ENCODE peak calls at places on chromosomes 12 and 14, in ten cellular contexts. K is cardiac muscle cell; U is COR-L47; A is activated gamma-delta T cell; H is adrenal gland; E is AG10803; T is stimulated activated CD4-positive, alpha-beta T cell treated with anti-CD3 and anti-CD28 coated beads, TNF-alpha, amount 100 ng/mL, for 4 hours; F is effector memory CD8-positive, alpha-beta T cell; S is sigmoid colon; Z is lower lobe of right lung. W is an unnamed sample.

GRCh38 chr12:2294651-2295475 is 242.1 kb downstream of the CACNA1C start:
- DNase-seq in T (no peak), S (peak), H (peak), U (no peak), Z (peak), K (peak), E (peak), A (no peak), F (no peak), W (no peak)

GRCh38 chr12:131093971-131094830 is 140.5 kb downstream of the ADGRD1 start:
- DNase-seq in T (no peak), U (no peak), E (no peak), H (no peak), F (no peak), Z (peak), A (no peak), K (no peak), S (peak), W (peak)

GRCh38 chr12:7060353-7060954 is at the start of gene C1S:
- DNase-seq in S (peak), F (no peak), T (no peak), H (peak), K (peak), U (no peak), E (peak), Z (peak), A (no peak), W (peak)

GRCh38 chr12:52627395-52628110 is 9.2 kb upstream of the KRT73 start:
- DNase-seq in F (no peak), S (no peak), T (no peak), A (no peak), K (no peak), Z (no peak), E (no peak), U (no peak), H (no peak), W (no peak)

GRCh38 chr12:58889557-58889956 is 30.7 kb downstream of the LRIG3 start:
- DNase-seq in F (no peak), Z (no peak), K (no peak), H (no peak), T (no peak), A (no peak), E (no peak), U (no peak), S (no peak), W (no peak)

GRCh38 chr14:95855606-95856005 is 21.0 kb upstream of the TUNAR start:
- DNase-seq in Z (no peak), T (no peak), H (no peak), A (no peak), U (no peak), S (no peak), E (no peak), K (no peak), F (no peak), W (no peak)

GRCh38 chr12:88111074-88111652 is 30.7 kb downstream of the CEP290 start:
- DNase-seq in U (peak), S (no peak), H (no peak), K (peak), Z (no peak), A (no peak), E (peak), F (no peak), T (no peak), W (no peak)

GRCh38 chr12:88310666-88311065 is 168.6 kb downstream of the TMTC3 start:
- DNase-seq in Z (no peak), F (no peak), S (no peak), H (no peak), E (peak), K (peak), A (no peak), U (no peak), T (no peak), W (no peak)

GRCh38 chr12:54368709-54369596 is 4.7 kb upstream of the GPR84 start:
- DNase-seq in T (peak), U (peak), E (peak), F (peak), Z (peak), A (peak), H (peak), S (peak), K (peak), W (peak)

GRCh38 chr12:132771126-132771838 is 9.7 kb upstream of the ANKLE2 start:
- DNase-seq in Z (no peak), K (no peak), T (peak), U (no peak), S (no peak), A (no peak), F (no peak), E (peak), H (no peak), W (no peak)

GRCh38 chr12:10562306-10562933 is 51.0 kb downstream of the MAGOHB start:
- DNase-seq in F (peak), H (peak), Z (no peak), A (no peak), U (no peak), T (no peak), K (peak), E (peak), S (no peak), W (no peak)

GRCh38 chr14:101475468-101476257 is 85.6 kb upstream of the DIO3 start:
- DNase-seq in U (no peak), Z (no peak), K (peak), T (no peak), E (peak), H (peak), F (no peak), A (no peak), S (peak), W (no peak)

GRCh38 chr14:73771848-73772705 is 57.9 kb upstream of the PNMA1 start:
- DNase-seq in F (peak), K (peak), U (peak), S (no peak), H (peak), E (no peak), A (peak), T (peak), Z (peak), W (no peak)

GRCh38 chr12:76916170-76916540 is 37.3 kb upstream of the CSRP2 start:
- DNase-seq in T (no peak), K (peak), U (no peak), S (no peak), A (no peak), E (peak), F (no peak), Z (no peak), H (no peak), W (no peak)

GRCh38 chr14:56659964-56660551 is 80.5 kb downstream of the TMEM260 start:
- DNase-seq in K (peak), S (no peak), F (no peak), E (peak), Z (no peak), U (peak), A (no peak), T (no peak), H (no peak), W (no peak)

GRCh38 chr14:72665259-72665658 is 228.6 kb downstream of the DPF3 start:
- DNase-seq in E (peak), F (no peak), Z (no peak), K (peak), U (no peak), A (no peak), H (peak), T (no peak), S (no peak), W (no peak)

GRCh38 chr12:57899010-57899662 is 42.2 kb upstream of the ATP23 start:
- DNase-seq in E (peak), S (peak), A (peak), K (peak), H (peak), F (peak), U (no peak), T (peak), Z (no peak), W (no peak)

GRCh38 chr12:50924439-50925341 is 27.7 kb upstream of the HIGD1C start:
- DNase-seq in U (peak), E (peak), S (peak), K (peak), F (peak), H (peak), Z (peak), T (no peak), A (no peak), W (peak)

GRCh38 chr14:75824328-75824727 is 157.5 kb downstream of the TGFB3 start:
- DNase-seq in Z (no peak), F (no peak), T (no peak), H (no peak), S (no peak), A (no peak), K (no peak), E (no peak), U (no peak), W (no peak)

GRCh38 chr14:30064454-30064853 is 136.8 kb upstream of the PRKD1 start:
- DNase-seq in S (no peak), T (no peak), A (no peak), F (no peak), U (no peak), K (peak), H (no peak), Z (no peak), E (peak), W (no peak)

GRCh38 chr12:42129595-42130204 is 15.0 kb downstream of the GXYLT1 start:
- DNase-seq in S (no peak), T (no peak), K (peak), Z (no peak), A (no peak), H (peak), F (peak), E (peak), U (peak), W (no peak)